ENCODE peak calls at places on chromosomes 7 and 10, in six cellular contexts. S is A549, Q is IMR-90, L is HEK293T, O is K562, Y is GM12878. K is an unnamed sample.

GRCh38 chr7:35726654-35727053 is 31.7 kb upstream of the HERPUD2 start:
- DNase-seq in S (no peak), Q (no peak), L (no peak), O (no peak), Y (no peak), K (no peak)

GRCh38 chr10:82742478-82742877 is 867.5 kb downstream of the NRG3 start:
- DNase-seq in S (peak; percentile 13), Q (no peak), L (no peak), O (no peak), Y (no peak), K (no peak)

GRCh38 chr7:94003446-94004023 is 620 bp downstream of the BET1 start:
- DNase-seq in S (no peak), Q (peak; percentile 22), L (peak; percentile 42), O (peak; percentile 45), Y (no peak), K (peak; percentile 45)

GRCh38 chr10:28177944-28178637 is 124.8 kb downstream of the MPP7 start:
- DNase-seq in S (no peak), Q (peak; percentile 40), L (no peak), O (no peak), Y (no peak), K (no peak)

GRCh38 chr10:6701289-6701688 is 121.2 kb upstream of the PRKCQ start:
- DNase-seq in S (peak; percentile 37), Q (no peak), L (no peak), O (no peak), Y (no peak), K (no peak)

GRCh38 chr10:72133517-72133916 is 45.2 kb upstream of the SPOCK2 start:
- DNase-seq in S (no peak), Q (peak; percentile 83), L (no peak), O (no peak), Y (peak; percentile 92), K (peak; percentile 18)

GRCh38 chr7:100726998-100727761 is 6.2 kb upstream of the ZAN start:
- DNase-seq in S (no peak), Q (peak; percentile 61), L (no peak), O (no peak), Y (no peak), K (peak; percentile 32)

GRCh38 chr7:111532625-111533024 is 29.7 kb downstream of the IMMP2L start:
- DNase-seq in S (no peak), Q (no peak), L (no peak), O (no peak), Y (no peak), K (no peak)

GRCh38 chr10:76139431-76139830 is 708.0 kb downstream of the LRMDA start:
- DNase-seq in S (no peak), Q (no peak), L (no peak), O (no peak), Y (no peak), K (no peak)

GRCh38 chr7:132614428-132615076 is 38.3 kb upstream of the PLXNA4 start:
- DNase-seq in S (no peak), Q (no peak), L (no peak), O (no peak), Y (no peak), K (no peak)

GRCh38 chr7:41705109-41705871 is 2.4 kb upstream of the INHBA start:
- DNase-seq in S (peak; percentile 73), Q (peak; percentile 93), L (peak; percentile 83), O (peak; percentile 28), Y (peak; percentile 50), K (peak; percentile 55)

GRCh38 chr10:83373659-83374058 is 765.6 kb upstream of the GHITM start:
- DNase-seq in S (peak; percentile 3), Q (no peak), L (peak; percentile 7), O (no peak), Y (no peak), K (no peak)

GRCh38 chr10:1149793-1150637 is 93.8 kb downstream of the WDR37 start:
- DNase-seq in S (no peak), Q (peak; percentile 3), L (no peak), O (peak; percentile 30), Y (no peak), K (no peak)

GRCh38 chr10:131778385-131778784 is 122.4 kb upstream of the PPP2R2D start:
- DNase-seq in S (no peak), Q (no peak), L (no peak), O (no peak), Y (no peak), K (no peak)

GRCh38 chr7:43577485-43577951 is 5.4 kb upstream of the STK17A start:
- DNase-seq in S (peak; percentile 59), Q (peak; percentile 61), L (no peak), O (peak; percentile 74), Y (no peak), K (no peak)

GRCh38 chr10:15236340-15236739 is 67.8 kb upstream of the NMT2 start:
- DNase-seq in S (no peak), Q (no peak), L (no peak), O (no peak), Y (no peak), K (no peak)

GRCh38 chr7:47483604-47484273 is 98.2 kb downstream of the TNS3 start:
- DNase-seq in S (no peak), Q (peak; percentile 38), L (no peak), O (no peak), Y (no peak), K (peak; percentile 36)

GRCh38 chr10:86168256-86168655 is 198.3 kb downstream of the GRID1 start:
- DNase-seq in S (no peak), Q (no peak), L (no peak), O (no peak), Y (no peak), K (no peak)

GRCh38 chr10:132421377-132422168 is 24.6 kb downstream of the PWWP2B start:
- DNase-seq in S (peak; percentile 63), Q (peak; percentile 26), L (peak; percentile 72), O (peak; percentile 71), Y (no peak), K (peak; percentile 33)

GRCh38 chr7:42234736-42235135 is 2.3 kb downstream of the GLI3 start:
- DNase-seq in S (no peak), Q (no peak), L (no peak), O (no peak), Y (no peak), K (no peak)

GRCh38 chr10:31961675-31962074 is 33.0 kb upstream of the ARHGAP12 start:
- DNase-seq in S (peak; percentile 37), Q (peak; percentile 64), L (no peak), O (no peak), Y (no peak), K (no peak)
- TF ChIP-seq BHLHE40 in S (no peak), Q (no peak), L (no peak), O (no peak), Y (no peak), K (no peak)

GRCh38 chr7:131292141-131292905 is 35.4 kb upstream of the MKLN1 start:
- DNase-seq in S (no peak), Q (no peak), L (no peak), O (no peak), Y (no peak), K (no peak)
- TF ChIP-seq BHLHE40 in S (no peak), Q (no peak), L (no peak), O (no peak), Y (no peak), K (no peak)

GRCh38 chr10:102580230-102580629 is 64.0 kb upstream of the TRIM8 start:
- DNase-seq in S (no peak), Q (peak; percentile 93), L (no peak), O (no peak), Y (no peak), K (no peak)

GRCh38 chr10:102582181-102582580 is 62.1 kb upstream of the TRIM8 start:
- DNase-seq in S (no peak), Q (no peak), L (no peak), O (no peak), Y (no peak), K (no peak)

GRCh38 chr10:102578782-102579181 is 65.5 kb upstream of the TRIM8 start:
- DNase-seq in S (peak; percentile 14), Q (no peak), L (no peak), O (no peak), Y (no peak), K (no peak)

GRCh38 chr10:102581401-102581800 is 62.9 kb upstream of the TRIM8 start:
- DNase-seq in S (no peak), Q (no peak), L (no peak), O (no peak), Y (no peak), K (no peak)

GRCh38 chr10:102579206-102579790 is 65.0 kb upstream of the TRIM8 start:
- DNase-seq in S (no peak), Q (peak; percentile 25), L (no peak), O (no peak), Y (no peak), K (no peak)
- TF ChIP-seq BHLHE40 in S (no peak), Q (no peak), L (no peak), O (no peak), Y (no peak), K (no peak)

GRCh38 chr7:139937685-139938084 is 108.6 kb downstream of the TBXAS1 start:
- DNase-seq in S (no peak), Q (no peak), L (no peak), O (no peak), Y (no peak), K (no peak)
- TF ChIP-seq BHLHE40 in S (no peak), Q (no peak), L (no peak), O (no peak), Y (no peak), K (no peak)

GRCh38 chr10:4514445-4515108 is 311.4 kb upstream of the AKR1E2 start:
- DNase-seq in S (no peak), Q (no peak), L (no peak), O (no peak), Y (peak; percentile 13), K (no peak)
- TF ChIP-seq BHLHE40 in S (no peak), Q (no peak), L (no peak), O (no peak), Y (no peak), K (no peak)

DNA sequence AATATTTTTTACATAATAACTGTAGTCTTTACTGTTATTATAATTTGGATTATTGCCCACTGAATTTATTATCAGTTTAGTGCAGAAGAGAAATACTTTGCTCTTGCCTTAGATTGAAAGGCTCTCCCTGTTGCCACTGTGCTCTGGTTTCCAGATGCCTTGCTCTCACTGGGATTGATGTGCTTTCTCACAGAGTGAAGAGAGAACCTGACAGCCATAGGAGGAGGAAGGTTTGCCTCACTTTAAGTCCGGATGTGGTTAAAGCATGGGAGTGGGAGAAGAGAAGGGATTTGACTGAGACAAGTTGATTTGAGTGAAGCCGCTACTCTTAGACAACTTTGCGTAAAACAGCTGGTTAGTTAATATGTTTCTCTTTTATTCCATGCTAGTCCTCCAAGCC is 68.2 kb upstream of the RPA3 start:
- DNase-seq in S (no peak), Q (no peak), L (no peak), O (no peak), Y (no peak), K (no peak)
- TF ChIP-seq BHLHE40 in S (no peak), Q (no peak), L (no peak), O (no peak), Y (no peak), K (no peak)